ENCODE peak calls at places on chromosome 18, in five cellular contexts. V is esophagus squamous epithelium, R is substantia nigra, W is uterus, C is AG04450. D is an unnamed sample.

GRCh38 chr18:57497372-57498294 is 62.5 kb downstream of the ONECUT2 start:
- DNase-seq in V (no peak), W (no peak), R (no peak), C (no peak), D (no peak)

GRCh38 chr18:31176531-31176930 is 13.9 kb upstream of the DSC1 start:
- DNase-seq in R (no peak), V (no peak), C (no peak), W (no peak), D (no peak)

GRCh38 chr18:59022167-59022945 is 117.3 kb upstream of the SEC11C start:
- DNase-seq in R (no peak), C (no peak), W (no peak), V (no peak), D (no peak)

GRCh38 chr18:7390731-7391492 is 160.0 kb downstream of the LRRC30 start:
- DNase-seq in R (no peak), W (no peak), V (no peak), C (no peak), D (no peak)

GRCh38 chr18:830315-830901 is 18.4 kb upstream of the YES1 start:
- DNase-seq in C (no peak), W (no peak), R (no peak), V (no peak), D (no peak)

GRCh38 chr18:69469444-69469919 is 68.8 kb downstream of the DOK6 start:
- DNase-seq in V (no peak), C (no peak), W (no peak), R (no peak), D (no peak)

GRCh38 chr18:53698907-53699306 is 525.6 kb downstream of the MBD2 start:
- DNase-seq in W (no peak), C (no peak), V (no peak), R (peak; percentile 1), D (peak; percentile 20)

GRCh38 chr18:55380574-55380973 is 207.4 kb downstream of the TCF4 start:
- DNase-seq in R (no peak), W (no peak), V (no peak), C (peak; percentile 6), D (no peak)

GRCh38 chr18:33802955-33803354 is 224.9 kb downstream of the ASXL3 start:
- DNase-seq in W (no peak), V (no peak), C (no peak), R (no peak), D (no peak)

GRCh38 chr18:23626451-23627279 is 36.0 kb downstream of the ANKRD29 start:
- DNase-seq in R (no peak), V (no peak), C (no peak), W (no peak), D (no peak)

GRCh38 chr18:4455113-4455811 is at the start of gene DLGAP1:
- DNase-seq in R (peak; percentile 53), V (no peak), W (no peak), C (no peak), D (no peak)

GRCh38 chr18:3624818-3625716 is 175.1 kb downstream of the TGIF1 start:
- DNase-seq in C (peak; percentile 86), V (no peak), R (no peak), W (no peak), D (no peak)

GRCh38 chr18:7946724-7947377 is 379.7 kb downstream of the PTPRM start:
- DNase-seq in C (peak; percentile 76), V (no peak), R (peak; percentile 18), W (no peak), D (no peak)

GRCh38 chr18:61893304-61893970 is 630 bp upstream of the RNF152 start:
- DNase-seq in W (peak; percentile 70), V (no peak), R (peak; percentile 43), C (no peak), D (no peak)

GRCh38 chr18:22335644-22336275 is 82.0 kb downstream of the CTAGE1 start:
- DNase-seq in W (no peak), R (no peak), C (no peak), V (no peak), D (no peak)

GRCh38 chr18:9103488-9103887 is 989 bp downstream of the NDUFV2 start:
- DNase-seq in R (no peak), C (no peak), V (no peak), W (no peak), D (no peak)
- H3K27ac ChIP-seq in R (peak overlapping the region; percentile 88), C (no peak overlapping the region), V (peak overlapping the region; percentile 92), W (peak overlapping the region; percentile 94), D (no peak overlapping the region)

GRCh38 chr18:26438980-26439379 is 109.4 kb downstream of the KCTD1 start:
- DNase-seq in C (no peak), W (no peak), V (no peak), R (no peak), D (no peak)
- H3K27ac ChIP-seq in C (no peak overlapping the region), W (no peak overlapping the region), V (no peak overlapping the region), R (no peak overlapping the region), D (no peak overlapping the region)

GRCh38 chr18:41227993-41228392 is 727.0 kb upstream of the PIK3C3 start:
- DNase-seq in C (no peak), V (no peak), W (no peak), R (no peak), D (no peak)

GRCh38 chr18:41226186-41226585 is 728.8 kb upstream of the PIK3C3 start:
- DNase-seq in W (no peak), C (peak; percentile 6), R (no peak), V (no peak), D (no peak)
- H3K27ac ChIP-seq in W (no peak overlapping the region), C (no peak overlapping the region), R (no peak overlapping the region), V (no peak overlapping the region), D (no peak overlapping the region)

DNA sequence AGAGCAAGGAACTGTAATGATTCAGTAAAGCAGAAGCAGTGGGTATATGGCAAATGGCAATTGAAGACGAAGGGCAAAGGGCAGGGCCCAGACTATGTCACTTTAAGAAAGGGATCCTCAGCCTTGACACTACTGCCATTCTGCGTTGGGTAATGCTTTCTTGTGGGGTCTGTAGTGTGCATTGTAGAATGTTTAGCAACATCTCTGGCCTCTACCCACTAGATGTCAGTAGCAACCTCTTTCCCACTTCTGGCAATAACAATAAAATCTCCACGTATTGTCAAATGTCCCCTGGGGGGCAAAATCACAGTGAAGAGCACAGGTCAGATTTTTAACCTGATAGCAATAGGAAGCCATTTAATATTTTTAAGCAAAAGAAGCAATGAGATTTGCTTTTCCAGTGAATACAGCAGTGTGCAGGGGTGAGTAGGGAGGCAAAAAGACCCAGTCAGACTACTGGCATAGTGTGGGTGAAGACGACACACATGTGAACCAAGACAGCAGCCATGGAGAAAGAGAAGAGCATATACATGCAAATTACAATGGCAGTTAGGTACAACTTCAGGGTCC is 209.5 kb downstream of the DYM start:
- DNase-seq in C (no peak), V (no peak), R (no peak), W (no peak), D (no peak)
- H3K27ac ChIP-seq in C (no peak overlapping the region), V (no peak overlapping the region), R (no peak overlapping the region), W (no peak overlapping the region), D (no peak overlapping the region)

GRCh38 chr18:50266248-50266704 is at the start of gene CFAP53:
- DNase-seq in V (peak; percentile 80), C (peak; percentile 60), W (peak; percentile 88), R (peak; percentile 79), D (no peak)
- H3K27ac ChIP-seq in V (peak within 1 kb of the TSS; percentile 55), C (no peak within 1 kb of the TSS), W (no peak within 1 kb of the TSS), R (no peak within 1 kb of the TSS), D (no peak within 1 kb of the TSS)

DNA sequence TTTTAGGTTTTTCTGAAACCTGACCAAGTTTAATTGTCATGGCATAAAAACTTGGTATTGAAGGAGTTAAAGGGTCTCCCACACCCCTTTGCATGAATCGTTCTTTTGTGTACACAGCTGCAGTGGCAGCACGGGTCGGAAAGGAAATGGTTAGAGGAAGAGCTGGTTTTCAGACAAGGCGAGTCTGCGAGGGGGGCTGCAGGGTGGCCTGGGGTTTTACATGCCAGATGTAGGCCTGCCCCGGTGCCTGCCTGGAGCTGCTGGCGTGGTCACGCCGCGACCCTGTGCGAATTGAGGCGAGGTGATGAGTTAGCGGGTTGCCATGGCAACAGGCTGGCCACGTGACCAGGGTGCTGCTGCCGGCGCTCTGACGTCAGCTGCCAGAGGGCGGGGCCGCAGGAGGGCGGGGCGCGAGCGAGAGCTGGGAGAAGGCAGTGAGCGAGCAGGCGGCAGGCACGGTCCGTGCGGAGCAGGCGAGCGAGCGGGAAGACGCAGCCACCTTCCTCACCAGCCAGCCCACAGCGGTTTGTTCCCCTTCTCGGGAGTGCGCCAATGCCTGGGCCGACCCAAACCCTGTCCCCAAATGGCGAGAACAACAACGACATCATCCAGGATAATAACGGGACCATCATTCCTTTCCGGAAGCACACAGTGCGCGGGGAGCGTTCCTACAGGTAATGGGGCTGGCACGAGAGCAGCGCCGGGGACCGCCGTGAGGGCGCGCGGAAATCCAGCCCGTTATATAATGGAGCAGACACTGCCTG is at the start of gene MAPRE2:
- DNase-seq in V (peak; percentile 93), C (peak; percentile 95), R (peak; percentile 98), W (peak; percentile 100), D (peak; percentile 89)
- H3K27ac ChIP-seq in V (peak within 1 kb of the TSS; percentile 87), C (peak within 1 kb of the TSS; percentile 68), R (peak within 1 kb of the TSS; percentile 85), W (peak within 1 kb of the TSS; percentile 87), D (no peak within 1 kb of the TSS)